ENCODE peak calls at places on chromosomes 2 and 18, in nine cellular contexts. One of them, this sample, is unnamed.

GRCh38 chr2:128466377-128467175 is 147.9 kb upstream of the HS6ST1 start:
- DNase-seq in aorta: peak; percentile 87
- DNase-seq in cardiac muscle cell: no peak
- DNase-seq in HepG2: no peak
- DNase-seq in left ventricle myocardium inferior: peak; percentile 83
- DNase-seq in lower lobe of right lung: no peak
- DNase-seq in testis: peak; percentile 12
- DNase-seq in left lung: no peak
- DNase-seq in IMR-90: no peak
- DNase-seq in this sample: peak; percentile 66

GRCh38 chr2:96802281-96802595 is 13.8 kb upstream of the CNNM3 start:
- DNase-seq in HepG2: no peak
- DNase-seq in left ventricle myocardium inferior: no peak
- DNase-seq in cardiac muscle cell: no peak
- DNase-seq in aorta: peak; percentile 55
- DNase-seq in left lung: no peak
- DNase-seq in IMR-90: no peak
- DNase-seq in testis: no peak
- DNase-seq in lower lobe of right lung: peak; percentile 73
- DNase-seq in this sample: no peak

GRCh38 chr2:170953976-170954375 is 24.9 kb downstream of the GORASP2 start:
- DNase-seq in lower lobe of right lung: no peak
- DNase-seq in cardiac muscle cell: no peak
- DNase-seq in left ventricle myocardium inferior: no peak
- DNase-seq in aorta: no peak
- DNase-seq in HepG2: no peak
- DNase-seq in testis: no peak
- DNase-seq in left lung: no peak
- DNase-seq in IMR-90: peak; percentile 60
- DNase-seq in this sample: no peak

GRCh38 chr2:96225016-96225533 is 16.4 kb upstream of the STARD7 start:
- DNase-seq in left lung: no peak
- DNase-seq in testis: no peak
- DNase-seq in IMR-90: no peak
- DNase-seq in HepG2: no peak
- DNase-seq in lower lobe of right lung: no peak
- DNase-seq in cardiac muscle cell: no peak
- DNase-seq in aorta: no peak
- DNase-seq in left ventricle myocardium inferior: no peak
- DNase-seq in this sample: no peak

GRCh38 chr18:23369231-23369630 is 83.9 kb upstream of the RIOK3 start:
- DNase-seq in HepG2: no peak
- DNase-seq in IMR-90: no peak
- DNase-seq in testis: no peak
- DNase-seq in lower lobe of right lung: no peak
- DNase-seq in cardiac muscle cell: no peak
- DNase-seq in aorta: no peak
- DNase-seq in left ventricle myocardium inferior: no peak
- DNase-seq in left lung: no peak
- DNase-seq in this sample: no peak

GRCh38 chr18:40676676-40677075 is 1278.4 kb upstream of the PIK3C3 start:
- DNase-seq in left ventricle myocardium inferior: no peak
- DNase-seq in HepG2: no peak
- DNase-seq in IMR-90: peak; percentile 41
- DNase-seq in cardiac muscle cell: peak; percentile 9
- DNase-seq in aorta: no peak
- DNase-seq in lower lobe of right lung: no peak
- DNase-seq in left lung: no peak
- DNase-seq in testis: no peak
- DNase-seq in this sample: no peak

GRCh38 chr2:181877181-181877664 is 14.3 kb upstream of the ITPRID2 start:
- DNase-seq in aorta: no peak
- DNase-seq in lower lobe of right lung: no peak
- DNase-seq in IMR-90: no peak
- DNase-seq in left lung: no peak
- DNase-seq in cardiac muscle cell: no peak
- DNase-seq in testis: no peak
- DNase-seq in HepG2: no peak
- DNase-seq in left ventricle myocardium inferior: no peak
- DNase-seq in this sample: no peak

GRCh38 chr2:35651688-35652323 is 703.8 kb upstream of the CRIM1 start:
- DNase-seq in lower lobe of right lung: no peak
- DNase-seq in cardiac muscle cell: no peak
- DNase-seq in HepG2: peak; percentile 34
- DNase-seq in aorta: no peak
- DNase-seq in left ventricle myocardium inferior: no peak
- DNase-seq in left lung: no peak
- DNase-seq in testis: no peak
- DNase-seq in IMR-90: no peak
- DNase-seq in this sample: no peak

GRCh38 chr18:54387631-54388030 is 29.9 kb downstream of the C18orf54 start:
- DNase-seq in left lung: no peak
- DNase-seq in aorta: no peak
- DNase-seq in testis: no peak
- DNase-seq in IMR-90: no peak
- DNase-seq in cardiac muscle cell: no peak
- DNase-seq in HepG2: no peak
- DNase-seq in lower lobe of right lung: no peak
- DNase-seq in left ventricle myocardium inferior: no peak
- DNase-seq in this sample: no peak

GRCh38 chr2:40455661-40456060 is 3.8 kb upstream of the SLC8A1 start:
- DNase-seq in testis: no peak
- DNase-seq in left lung: peak; percentile 49
- DNase-seq in HepG2: no peak
- DNase-seq in left ventricle myocardium inferior: no peak
- DNase-seq in IMR-90: peak; percentile 32
- DNase-seq in aorta: no peak
- DNase-seq in lower lobe of right lung: peak; percentile 71
- DNase-seq in cardiac muscle cell: no peak
- DNase-seq in this sample: no peak

GRCh38 chr18:21449367-21450250 is 150.9 kb downstream of the ESCO1 start:
- DNase-seq in left lung: no peak
- DNase-seq in HepG2: no peak
- DNase-seq in aorta: no peak
- DNase-seq in testis: no peak
- DNase-seq in left ventricle myocardium inferior: no peak
- DNase-seq in cardiac muscle cell: no peak
- DNase-seq in lower lobe of right lung: no peak
- DNase-seq in IMR-90: no peak
- DNase-seq in this sample: no peak

GRCh38 chr18:46510386-46510785 is 146.6 kb downstream of the LOXHD1 start:
- DNase-seq in HepG2: no peak
- DNase-seq in left ventricle myocardium inferior: no peak
- DNase-seq in IMR-90: no peak
- DNase-seq in lower lobe of right lung: no peak
- DNase-seq in left lung: no peak
- DNase-seq in aorta: no peak
- DNase-seq in testis: no peak
- DNase-seq in cardiac muscle cell: no peak
- DNase-seq in this sample: no peak

GRCh38 chr18:46509530-46509929 is 147.5 kb downstream of the LOXHD1 start:
- DNase-seq in aorta: peak; percentile 40
- DNase-seq in cardiac muscle cell: no peak
- DNase-seq in left lung: no peak
- DNase-seq in testis: no peak
- DNase-seq in HepG2: no peak
- DNase-seq in left ventricle myocardium inferior: no peak
- DNase-seq in lower lobe of right lung: no peak
- DNase-seq in IMR-90: no peak
- DNase-seq in this sample: no peak

GRCh38 chr18:46502444-46502843 is 154.6 kb downstream of the LOXHD1 start:
- DNase-seq in IMR-90: peak; percentile 3
- DNase-seq in HepG2: no peak
- DNase-seq in left lung: no peak
- DNase-seq in aorta: no peak
- DNase-seq in cardiac muscle cell: peak; percentile 14
- DNase-seq in testis: no peak
- DNase-seq in left ventricle myocardium inferior: no peak
- DNase-seq in lower lobe of right lung: no peak
- DNase-seq in this sample: no peak

DNA sequence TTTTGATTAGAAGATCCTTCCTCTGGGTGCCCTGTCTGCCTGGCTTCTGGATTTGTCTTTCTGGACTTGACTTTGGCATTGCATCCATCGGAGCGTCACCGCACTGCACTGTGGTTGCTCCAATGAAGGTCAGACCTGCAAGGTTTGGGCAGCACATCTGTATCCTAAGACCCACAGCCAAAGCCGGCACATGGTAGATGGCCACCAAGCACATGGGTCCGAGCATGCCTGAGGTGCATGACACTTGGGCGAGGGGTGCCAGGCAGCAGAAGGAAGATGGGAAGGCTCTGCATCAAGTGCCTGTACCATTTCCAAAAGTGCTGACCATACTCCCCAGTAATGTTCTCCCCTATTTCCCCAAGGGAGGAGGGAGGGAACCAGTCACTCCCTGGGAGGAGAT is 150.0 kb downstream of the LOXHD1 start:
- DNase-seq in testis: no peak
- DNase-seq in left ventricle myocardium inferior: no peak
- DNase-seq in lower lobe of right lung: no peak
- DNase-seq in left lung: no peak
- DNase-seq in IMR-90: no peak
- DNase-seq in HepG2: no peak
- DNase-seq in cardiac muscle cell: no peak
- DNase-seq in aorta: no peak
- DNase-seq in this sample: no peak
- H3K36me3 ChIP-seq in testis: no peaks in the 10 kb centered on the region
- H3K36me3 ChIP-seq in left ventricle myocardium inferior: no peaks in the 10 kb centered on the region
- H3K36me3 ChIP-seq in lower lobe of right lung: no peaks in the 10 kb centered on the region
- H3K36me3 ChIP-seq in left lung: no peaks in the 10 kb centered on the region
- H3K36me3 ChIP-seq in IMR-90: no peaks in the 10 kb centered on the region
- H3K36me3 ChIP-seq in HepG2: no peaks in the 10 kb centered on the region
- H3K36me3 ChIP-seq in cardiac muscle cell: no peaks in the 10 kb centered on the region
- H3K36me3 ChIP-seq in aorta: no peaks in the 10 kb centered on the region
- H3K36me3 ChIP-seq in this sample: no peaks in the 10 kb centered on the region

GRCh38 chr2:222869252-222869560 is 8.4 kb downstream of the ACSL3 start:
- DNase-seq in IMR-90: no peak
- DNase-seq in cardiac muscle cell: no peak
- DNase-seq in left lung: no peak
- DNase-seq in left ventricle myocardium inferior: no peak
- DNase-seq in aorta: no peak
- DNase-seq in HepG2: no peak
- DNase-seq in lower lobe of right lung: no peak
- DNase-seq in testis: no peak
- DNase-seq in this sample: no peak
- H3K4me1 ChIP-seq in IMR-90: peaks cover 3% of the 10 kb centered on the region
- H3K4me1 ChIP-seq in cardiac muscle cell: peaks cover 32% of the 10 kb centered on the region
- H3K4me1 ChIP-seq in left lung: peaks cover 84% of the 10 kb centered on the region
- H3K4me1 ChIP-seq in left ventricle myocardium inferior: peaks cover 89% of the 10 kb centered on the region
- H3K4me1 ChIP-seq in aorta: peaks cover 8% of the 10 kb centered on the region
- H3K4me1 ChIP-seq in HepG2: peaks cover 89% of the 10 kb centered on the region
- H3K4me1 ChIP-seq in lower lobe of right lung: peaks cover 43% of the 10 kb centered on the region
- H3K4me1 ChIP-seq in testis: peaks cover 5% of the 10 kb centered on the region
- H3K4me1 ChIP-seq in this sample: peaks cover 60% of the 10 kb centered on the region

GRCh38 chr2:12739721-12740254 is 23.1 kb downstream of the TRIB2 start:
- DNase-seq in left lung: no peak
- DNase-seq in IMR-90: no peak
- DNase-seq in left ventricle myocardium inferior: no peak
- DNase-seq in aorta: no peak
- DNase-seq in lower lobe of right lung: no peak
- DNase-seq in testis: no peak
- DNase-seq in HepG2: no peak
- DNase-seq in cardiac muscle cell: no peak
- DNase-seq in this sample: no peak
- H3K36me3 ChIP-seq in left lung: peaks cover 45% of the 10 kb centered on the region
- H3K36me3 ChIP-seq in IMR-90: peaks cover 67% of the 10 kb centered on the region
- H3K36me3 ChIP-seq in left ventricle myocardium inferior: peaks cover 72% of the 10 kb centered on the region
- H3K36me3 ChIP-seq in aorta: peaks cover 2% of the 10 kb centered on the region
- H3K36me3 ChIP-seq in lower lobe of right lung: peaks cover 72% of the 10 kb centered on the region
- H3K36me3 ChIP-seq in testis: no peaks in the 10 kb centered on the region
- H3K36me3 ChIP-seq in HepG2: no peaks in the 10 kb centered on the region
- H3K36me3 ChIP-seq in cardiac muscle cell: peaks cover 35% of the 10 kb centered on the region
- H3K36me3 ChIP-seq in this sample: peaks cover 90% of the 10 kb centered on the region

GRCh38 chr2:144432014-144432413 is 87.9 kb downstream of the ZEB2 start:
- DNase-seq in cardiac muscle cell: no peak
- DNase-seq in IMR-90: no peak
- DNase-seq in lower lobe of right lung: no peak
- DNase-seq in left ventricle myocardium inferior: no peak
- DNase-seq in aorta: no peak
- DNase-seq in testis: no peak
- DNase-seq in left lung: no peak
- DNase-seq in HepG2: no peak
- DNase-seq in this sample: no peak

GRCh38 chr2:144432921-144433320 is 87.0 kb downstream of the ZEB2 start:
- DNase-seq in cardiac muscle cell: no peak
- DNase-seq in IMR-90: no peak
- DNase-seq in testis: no peak
- DNase-seq in left lung: no peak
- DNase-seq in aorta: no peak
- DNase-seq in lower lobe of right lung: no peak
- DNase-seq in left ventricle myocardium inferior: no peak
- DNase-seq in HepG2: no peak
- DNase-seq in this sample: no peak

GRCh38 chr2:144431384-144431783 is 88.5 kb downstream of the ZEB2 start:
- DNase-seq in lower lobe of right lung: no peak
- DNase-seq in HepG2: no peak
- DNase-seq in aorta: no peak
- DNase-seq in left lung: no peak
- DNase-seq in left ventricle myocardium inferior: no peak
- DNase-seq in IMR-90: no peak
- DNase-seq in cardiac muscle cell: no peak
- DNase-seq in testis: no peak
- DNase-seq in this sample: no peak

GRCh38 chr2:144437636-144438035 is 82.3 kb downstream of the ZEB2 start:
- DNase-seq in HepG2: no peak
- DNase-seq in testis: no peak
- DNase-seq in aorta: no peak
- DNase-seq in left ventricle myocardium inferior: no peak
- DNase-seq in left lung: no peak
- DNase-seq in lower lobe of right lung: no peak
- DNase-seq in cardiac muscle cell: no peak
- DNase-seq in IMR-90: no peak
- DNase-seq in this sample: no peak

GRCh38 chr2:144434865-144435264 is 85.1 kb downstream of the ZEB2 start:
- DNase-seq in testis: no peak
- DNase-seq in left lung: no peak
- DNase-seq in IMR-90: no peak
- DNase-seq in left ventricle myocardium inferior: no peak
- DNase-seq in HepG2: no peak
- DNase-seq in cardiac muscle cell: no peak
- DNase-seq in aorta: no peak
- DNase-seq in lower lobe of right lung: no peak
- DNase-seq in this sample: no peak
- H3K4me1 ChIP-seq in testis: peaks cover 49% of the 10 kb centered on the region
- H3K4me1 ChIP-seq in left lung: peaks cover 89% of the 10 kb centered on the region
- H3K4me1 ChIP-seq in IMR-90: peaks cover 14% of the 10 kb centered on the region
- H3K4me1 ChIP-seq in left ventricle myocardium inferior: peaks cover 76% of the 10 kb centered on the region
- H3K4me1 ChIP-seq in HepG2: no peaks in the 10 kb centered on the region
- H3K4me1 ChIP-seq in cardiac muscle cell: peaks cover 23% of the 10 kb centered on the region
- H3K4me1 ChIP-seq in aorta: peaks cover 5% of the 10 kb centered on the region
- H3K4me1 ChIP-seq in lower lobe of right lung: peaks cover 53% of the 10 kb centered on the region
- H3K4me1 ChIP-seq in this sample: no peaks in the 10 kb centered on the region

DNA sequence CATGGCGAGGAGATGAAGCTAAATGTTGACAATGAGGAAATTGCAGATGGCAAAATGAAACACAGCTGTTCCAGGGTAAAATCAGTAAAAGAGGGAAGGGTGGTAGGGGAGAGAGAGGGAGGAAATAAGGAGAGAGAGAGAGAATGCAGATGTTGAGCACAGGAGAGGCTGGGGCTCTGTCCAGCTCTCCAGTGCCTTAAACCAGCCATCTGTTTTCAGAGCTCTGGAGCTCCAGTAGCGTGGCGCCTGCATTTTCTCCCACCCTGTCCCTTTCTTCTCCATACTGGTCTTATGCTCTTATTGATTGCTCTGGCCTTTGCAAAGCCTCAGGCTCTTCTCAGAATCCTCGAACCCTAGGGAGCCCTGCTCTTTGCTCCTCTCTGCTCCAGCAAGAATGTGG is 52.7 kb upstream of the BOD1L2 start:
- DNase-seq in left lung: no peak
- DNase-seq in aorta: no peak
- DNase-seq in HepG2: no peak
- DNase-seq in testis: no peak
- DNase-seq in IMR-90: no peak
- DNase-seq in left ventricle myocardium inferior: no peak
- DNase-seq in lower lobe of right lung: no peak
- DNase-seq in cardiac muscle cell: no peak
- DNase-seq in this sample: no peak
- H3K36me3 ChIP-seq in left lung: no peaks in the 10 kb centered on the region
- H3K36me3 ChIP-seq in aorta: no peaks in the 10 kb centered on the region
- H3K36me3 ChIP-seq in HepG2: no peaks in the 10 kb centered on the region
- H3K36me3 ChIP-seq in testis: no peaks in the 10 kb centered on the region
- H3K36me3 ChIP-seq in IMR-90: no peaks in the 10 kb centered on the region
- H3K36me3 ChIP-seq in left ventricle myocardium inferior: no peaks in the 10 kb centered on the region
- H3K36me3 ChIP-seq in lower lobe of right lung: no peaks in the 10 kb centered on the region
- H3K36me3 ChIP-seq in cardiac muscle cell: no peaks in the 10 kb centered on the region
- H3K36me3 ChIP-seq in this sample: no peaks in the 10 kb centered on the region

This sample was measured in tibial artery.